ENCODE peak calls at places on chromosomes 12 and 14, in five cellular contexts. T, I, O, Z and E are unnamed samples.

GRCh38 chr12:51887476-51888315 is at the start of gene ANKRD33:
- DNase-seq in T (no peak), I (no peak), O (peak; percentile 55), Z (peak; percentile 54), E (peak; percentile 39)

GRCh38 chr12:52235001-52235760 is 2.1 kb downstream of the KRT7 start:
- DNase-seq in T (no peak), I (no peak), O (no peak), Z (no peak), E (no peak)

GRCh38 chr12:6078378-6079083 is 45.9 kb downstream of the VWF start:
- DNase-seq in T (peak; percentile 37), I (no peak), O (no peak), Z (no peak), E (no peak)

GRCh38 chr14:92670967-92671366 is 77.5 kb downstream of the LGMN start:
- DNase-seq in T (no peak), I (no peak), O (no peak), Z (no peak), E (no peak)

GRCh38 chr12:13038491-13039161 is 5.6 kb upstream of the FAM234B start:
- DNase-seq in T (peak; percentile 54), I (no peak), O (no peak), Z (no peak), E (no peak)

GRCh38 chr12:452667-453210 is 7.0 kb upstream of the B4GALNT3 start:
- DNase-seq in T (no peak), I (no peak), O (peak; percentile 56), Z (peak; percentile 41), E (no peak)

GRCh38 chr12:12684375-12685106 is 11.4 kb downstream of the GPR19 start:
- DNase-seq in T (peak; percentile 29), I (peak; percentile 56), O (no peak), Z (no peak), E (peak; percentile 68)

GRCh38 chr14:101503431-101504095 is 57.7 kb upstream of the DIO3 start:
- DNase-seq in T (no peak), I (no peak), O (no peak), Z (peak; percentile 22), E (no peak)

GRCh38 chr12:47328831-47329545 is 249.2 kb upstream of the AMIGO2 start:
- DNase-seq in T (peak; percentile 55), I (no peak), O (no peak), Z (no peak), E (no peak)

GRCh38 chr14:73752297-73752992 is 38.3 kb upstream of the PNMA1 start:
- DNase-seq in T (peak; percentile 50), I (peak; percentile 47), O (peak; percentile 81), Z (peak; percentile 88), E (no peak)

GRCh38 chr12:58757422-58757821 is 162.9 kb downstream of the LRIG3 start:
- DNase-seq in T (peak; percentile 9), I (no peak), O (no peak), Z (no peak), E (no peak)

GRCh38 chr14:106841701-106842100 is 1315.3 kb downstream of the TMEM121 start:
- DNase-seq in T (peak; percentile 76), I (no peak), O (no peak), Z (no peak), E (no peak)

GRCh38 chr14:33914676-33915516 is 36.0 kb downstream of the EGLN3 start:
- DNase-seq in T (peak; percentile 68), I (peak; percentile 39), O (no peak), Z (peak; percentile 33), E (no peak)

GRCh38 chr14:105931808-105932483 is 405.6 kb downstream of the TMEM121 start:
- DNase-seq in T (no peak), I (no peak), O (no peak), Z (peak; percentile 9), E (no peak)

GRCh38 chr14:60363275-60363674 is 114.3 kb downstream of the PPM1A start:
- DNase-seq in T (no peak), I (no peak), O (no peak), Z (no peak), E (no peak)

GRCh38 chr12:85755760-85756159 is 80.4 kb downstream of the RASSF9 start:
- DNase-seq in T (peak; percentile 74), I (no peak), O (no peak), Z (no peak), E (no peak)

GRCh38 chr12:31323466-31324115 is 2.4 kb downstream of the SINHCAF start:
- DNase-seq in T (peak; percentile 52), I (peak; percentile 60), O (peak; percentile 57), Z (peak; percentile 51), E (peak; percentile 65)

GRCh38 chr12:122063691-122064033 is 14.9 kb upstream of the MLXIP start:
- DNase-seq in T (no peak), I (no peak), O (no peak), Z (no peak), E (no peak)

GRCh38 chr12:110330124-110330523 is 49.1 kb downstream of the ATP2A2 start:
- DNase-seq in T (no peak), I (no peak), O (no peak), Z (no peak), E (no peak)

GRCh38 chr12:126353604-126354003 is 1288.4 kb downstream of the AACS start:
- DNase-seq in T (peak; percentile 0), I (no peak), O (no peak), Z (no peak), E (no peak)

GRCh38 chr12:4148418-4149056 is 125.0 kb upstream of the CCND2 start:
- DNase-seq in T (peak; percentile 39), I (no peak), O (peak; percentile 80), Z (peak; percentile 40), E (no peak)

GRCh38 chr14:49986344-49987014 is 93.6 kb downstream of the ARF6 start:
- DNase-seq in T (no peak), I (no peak), O (no peak), Z (no peak), E (no peak)

GRCh38 chr12:106840217-106840616 is 65.7 kb downstream of the RIC8B start:
- DNase-seq in T (no peak), I (peak; percentile 90), O (no peak), Z (no peak), E (no peak)

GRCh38 chr12:91111366-91112321 is at the start of gene LUM:
- DNase-seq in T (no peak), I (no peak), O (no peak), Z (no peak), E (no peak)

GRCh38 chr12:101696477-101697196 is 803 bp upstream of the CHPT1 start:
- DNase-seq in T (no peak), I (no peak), O (peak; percentile 60), Z (peak; percentile 32), E (peak; percentile 74)

GRCh38 chr14:88955470-88955869 is 131.0 kb downstream of the TTC8 start:
- DNase-seq in T (no peak), I (no peak), O (no peak), Z (no peak), E (no peak)

GRCh38 chr12:26524862-26525465 is 308.0 kb downstream of the ITPR2 start:
- DNase-seq in T (peak; percentile 31), I (peak; percentile 24), O (peak; percentile 10), Z (no peak), E (no peak)

GRCh38 chr12:51621155-51621922 is 30.3 kb downstream of the SCN8A start:
- DNase-seq in T (no peak), I (no peak), O (no peak), Z (no peak), E (no peak)

GRCh38 chr12:46938071-46938678 is 112.4 kb upstream of the SLC38A4 start:
- DNase-seq in T (peak; percentile 73), I (no peak), O (no peak), Z (no peak), E (no peak)

GRCh38 chr12:132439333-132439904 is 50.5 kb upstream of the FBRSL1 start:
- DNase-seq in T (no peak), I (no peak), O (no peak), Z (no peak), E (no peak)
- TF ChIP-seq CTCF in T (no peak), I (no peak), O (no peak), Z (no peak), E (no peak)

GRCh38 chr12:114678028-114678427 is 5.9 kb downstream of the TBX3 start:
- DNase-seq in T (no peak), I (no peak), O (no peak), Z (no peak), E (no peak)
- H3K4me3 ChIP-seq in T (no peak overlapping the region), I (no peak overlapping the region), O (no peak overlapping the region), Z (no peak overlapping the region), E (no peak overlapping the region)

DNA sequence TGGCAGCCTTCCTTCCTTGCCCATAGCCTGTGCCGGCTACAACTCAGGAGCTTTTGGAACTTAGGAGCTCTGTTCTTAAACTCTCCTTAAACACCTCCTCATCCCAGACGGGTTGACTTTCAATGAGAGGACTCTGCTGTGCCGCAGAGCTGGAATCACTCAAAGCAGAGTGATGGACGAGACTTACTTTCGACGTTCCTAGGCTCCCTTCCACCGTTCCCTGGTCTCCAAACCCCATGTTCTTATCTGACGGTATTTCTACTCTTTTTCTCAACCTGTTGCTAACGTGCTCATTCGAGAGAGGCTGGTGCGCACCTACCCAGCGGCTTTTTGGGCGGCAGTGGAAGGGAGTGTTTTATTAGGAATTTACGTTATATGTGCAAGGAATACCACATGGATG is 232.7 kb downstream of the CACNA1C start:
- DNase-seq in T (no peak), I (no peak), O (no peak), Z (no peak), E (no peak)
- H3K4me1 ChIP-seq in T (peaks cover 9% of the 10 kb centered on the region), I (peaks cover 81% of the 10 kb centered on the region), O (peaks cover 32% of the 10 kb centered on the region), Z (peaks cover 56% of the 10 kb centered on the region), E (no peaks in the 10 kb centered on the region)

GRCh38 chr12:87280356-87280755 is 748.8 kb downstream of the C12orf50 start:
- DNase-seq in T (no peak), I (no peak), O (no peak), Z (no peak), E (no peak)

GRCh38 chr12:87272846-87273245 is 756.4 kb downstream of the C12orf50 start:
- DNase-seq in T (no peak), I (no peak), O (no peak), Z (no peak), E (no peak)

GRCh38 chr12:87270894-87271293 is 758.3 kb downstream of the C12orf50 start:
- DNase-seq in T (no peak), I (no peak), O (no peak), Z (no peak), E (no peak)

GRCh38 chr12:87274594-87275245 is 754.5 kb downstream of the C12orf50 start:
- DNase-seq in T (peak; percentile 7), I (peak; percentile 57), O (no peak), Z (no peak), E (peak; percentile 27)
- TF ChIP-seq CTCF in T (peak; percentile 52), I (peak; percentile 71), O (peak; percentile 31), Z (no peak), E (peak; percentile 70)